ENCODE peak calls at places on chromosome X, in nine cellular contexts. O, M, E, X, D, K, U, T and C are unnamed samples.

GRCh38 chrX:10507876-10508275 is 112.5 kb downstream of the MID1 start:
- DNase-seq in E (no peak), M (no peak), X (no peak), D (no peak), O (no peak), T (no peak), K (no peak), U (no peak), C (no peak)

GRCh38 chrX:48045410-48046311 is 25.8 kb downstream of the ZNF630 start:
- DNase-seq in K (no peak), X (peak; percentile 83), M (peak; percentile 6), D (peak; percentile 85), T (peak; percentile 65), O (no peak), E (no peak), U (no peak), C (no peak)

GRCh38 chrX:12946838-12947544 is 27.9 kb upstream of the TMSB4X start:
- DNase-seq in U (no peak), E (peak; percentile 82), T (peak; percentile 74), O (peak; percentile 22), M (peak; percentile 58), K (peak; percentile 1), D (peak; percentile 52), X (peak; percentile 48), C (peak; percentile 84)

GRCh38 chrX:3256868-3257267 is 89.6 kb downstream of the MXRA5 start:
- DNase-seq in U (no peak), O (no peak), X (no peak), K (no peak), T (no peak), D (no peak), E (no peak), M (no peak), C (no peak)

GRCh38 chrX:153491351-153492152 is 3.2 kb upstream of the BGN start:
- DNase-seq in E (no peak), X (no peak), M (no peak), D (no peak), U (no peak), O (no peak), T (no peak), K (no peak), C (no peak)

GRCh38 chrX:46903458-46904242 is 8.6 kb upstream of the JADE3 start:
- DNase-seq in X (peak; percentile 18), M (peak; percentile 11), K (peak; percentile 22), U (peak; percentile 62), E (peak; percentile 79), D (peak; percentile 38), O (peak; percentile 35), T (peak; percentile 79), C (peak; percentile 78)

GRCh38 chrX:43880439-43880838 is 1.8 kb downstream of the MAOB start:
- DNase-seq in E (no peak), T (peak; percentile 1), X (no peak), D (no peak), U (no peak), K (no peak), O (no peak), M (no peak), C (no peak)

GRCh38 chrX:435536-436122 is 48.9 kb upstream of the PPP2R3B start:
- DNase-seq in D (no peak), T (no peak), K (no peak), U (no peak), M (no peak), X (no peak), O (no peak), E (no peak), C (no peak)

GRCh38 chrX:13432376-13432775 is 112.5 kb upstream of the ATXN3L start:
- DNase-seq in O (no peak), D (peak; percentile 96), U (no peak), T (peak; percentile 97), M (peak; percentile 90), E (no peak), X (peak; percentile 90), K (no peak), C (no peak)

GRCh38 chrX:130170752-130171445 is 863 bp upstream of the RAB33A start:
- DNase-seq in K (peak; percentile 44), D (peak; percentile 55), E (peak; percentile 80), X (no peak), T (peak; percentile 11), O (no peak), U (peak; percentile 50), M (no peak), C (peak; percentile 80)

GRCh38 chrX:49155243-49155899 is 7.2 kb upstream of the MAGIX start:
- DNase-seq in O (no peak), T (peak; percentile 79), K (peak; percentile 14), M (no peak), U (no peak), E (peak; percentile 54), D (no peak), X (no peak), C (no peak)

GRCh38 chrX:47148946-47149345 is 3.9 kb downstream of the RBM10 start:
- DNase-seq in M (no peak), E (no peak), X (no peak), O (no peak), T (peak; percentile 62), D (no peak), U (no peak), K (no peak), C (no peak)

GRCh38 chrX:117969782-117970181 is 146.8 kb downstream of the KLHL13 start:
- DNase-seq in K (no peak), T (no peak), O (peak; percentile 73), D (no peak), U (no peak), M (no peak), X (no peak), E (no peak), C (no peak)

GRCh38 chrX:107451754-107452153 is 2.3 kb downstream of the FRMPD3 start:
- DNase-seq in O (no peak), D (no peak), X (no peak), K (no peak), E (no peak), M (no peak), T (no peak), U (no peak), C (no peak)

GRCh38 chrX:102129473-102129872 is 4.0 kb downstream of the TCEAL2 start:
- DNase-seq in T (peak; percentile 24), E (no peak), M (no peak), X (no peak), O (no peak), U (no peak), K (no peak), D (no peak), C (no peak)

GRCh38 chrX:19775830-19776498 is 111.4 kb downstream of the SH3KBP1 start:
- DNase-seq in T (peak; percentile 50), D (no peak), E (no peak), M (no peak), U (no peak), K (no peak), O (no peak), X (peak; percentile 36), C (no peak)

GRCh38 chrX:13254076-13254785 is 65.6 kb downstream of the ATXN3L start:
- DNase-seq in D (no peak), T (peak; percentile 36), E (peak; percentile 80), K (no peak), M (no peak), X (no peak), O (no peak), U (no peak), C (no peak)

GRCh38 chrX:147180886-147181285 is 366.3 kb upstream of the CXorf51A start:
- DNase-seq in E (no peak), T (no peak), M (no peak), X (no peak), D (no peak), O (no peak), U (no peak), K (no peak), C (no peak)

GRCh38 chrX:2693123-2693438 is 2.0 kb downstream of the CD99 start:
- DNase-seq in E (no peak), U (no peak), X (no peak), O (no peak), K (no peak), T (peak; percentile 49), D (no peak), M (no peak), C (no peak)

GRCh38 chrX:135015526-135016245 is 6.7 kb downstream of the RTL8B start:
- DNase-seq in M (no peak), K (no peak), U (no peak), T (no peak), E (no peak), D (no peak), O (no peak), X (no peak), C (no peak)

GRCh38 chrX:75786290-75786689 is 1.2 kb upstream of the MAGEE2 start:
- DNase-seq in D (no peak), M (no peak), T (no peak), E (no peak), K (no peak), O (no peak), U (no peak), X (no peak), C (no peak)

GRCh38 chrX:65667503-65668355 is at the start of gene MSN:
- DNase-seq in K (no peak), E (peak; percentile 84), X (no peak), M (no peak), U (peak; percentile 6), T (peak; percentile 79), D (no peak), O (peak; percentile 13), C (peak; percentile 73)

GRCh38 chrX:1448793-1449580 is 3.7 kb downstream of the ASMTL start:
- DNase-seq in T (no peak), K (no peak), U (no peak), X (no peak), D (no peak), O (no peak), E (no peak), M (no peak), C (peak; percentile 25)

GRCh38 chrX:47184486-47184885 is 9.1 kb upstream of the UBA1 start:
- DNase-seq in M (no peak), E (no peak), K (no peak), X (no peak), U (no peak), T (no peak), D (no peak), O (no peak), C (no peak)

GRCh38 chrX:19177710-19178109 is 55.4 kb upstream of the ADGRG2 start:
- DNase-seq in U (no peak), K (no peak), D (no peak), T (no peak), X (no peak), M (no peak), O (no peak), E (no peak), C (no peak)

GRCh38 chrX:53930513-53931380 is 113.5 kb downstream of the PHF8 start:
- DNase-seq in E (no peak), U (no peak), O (no peak), D (peak; percentile 35), K (no peak), T (peak; percentile 16), X (peak; percentile 31), M (peak; percentile 1), C (no peak)

GRCh38 chrX:97189668-97190067 is 306.0 kb downstream of the RPA4 start:
- DNase-seq in M (no peak), X (no peak), K (no peak), E (no peak), D (no peak), O (no peak), U (no peak), T (no peak), C (no peak)

GRCh38 chrX:121562616-121563015 is 515.2 kb downstream of the GLUD2 start:
- DNase-seq in E (no peak), U (no peak), X (no peak), K (no peak), M (no peak), D (no peak), O (no peak), T (no peak), C (no peak)

GRCh38 chrX:15214614-15215013 is 55.3 kb downstream of the ASB9 start:
- DNase-seq in E (no peak), X (no peak), T (no peak), O (no peak), U (no peak), D (no peak), M (no peak), K (no peak), C (no peak)